ENCODE peak calls at places on chromosomes 16 and 17, in six cellular contexts. W is H1, O is OCI-LY7, P is hepatocyte, F is PC-3, L is H9. T is an unnamed sample.

GRCh38 chr17:4770632-4771031 is 1.1 kb upstream of the TM4SF5 start:
- DNase-seq in W (no peak), O (no peak), P (no peak), F (no peak), L (no peak), T (no peak)

GRCh38 chr17:6000426-6000825 is 69.8 kb upstream of the WSCD1 start:
- DNase-seq in W (no peak), O (no peak), P (no peak), F (no peak), L (no peak), T (no peak)

GRCh38 chr16:1941924-1942809 is 832 bp downstream of the MSRB1 start:
- DNase-seq in W (no peak), O (peak; percentile 34), P (no peak), F (peak; percentile 52), L (peak; percentile 29), T (no peak)

GRCh38 chr17:68731465-68731864 is 130.3 kb upstream of the FAM20A start:
- DNase-seq in W (no peak), O (no peak), P (no peak), F (no peak), L (no peak), T (no peak)

GRCh38 chr17:61150686-61151299 is 248.8 kb upstream of the TBX2 start:
- DNase-seq in W (no peak), O (no peak), P (no peak), F (no peak), L (no peak), T (no peak)

GRCh38 chr17:28957992-28958355 is 6.7 kb upstream of the PHF12 start:
- DNase-seq in W (no peak), O (no peak), P (no peak), F (no peak), L (no peak), T (no peak)

GRCh38 chr17:35345926-35346771 is 27.3 kb downstream of the SLFN11 start:
- DNase-seq in W (no peak), O (no peak), P (peak; percentile 23), F (no peak), L (peak; percentile 75), T (peak; percentile 38)

GRCh38 chr16:26598989-26599785 is 467.5 kb upstream of the C16orf82 start:
- DNase-seq in W (peak; percentile 17), O (no peak), P (no peak), F (no peak), L (no peak), T (peak; percentile 22)

GRCh38 chr16:4133897-4134372 is 17.7 kb upstream of the ADCY9 start:
- DNase-seq in W (no peak), O (no peak), P (no peak), F (no peak), L (peak; percentile 69), T (peak; percentile 42)

GRCh38 chr17:77420804-77421634 is 280.2 kb downstream of the SEC14L1 start:
- DNase-seq in W (no peak), O (peak; percentile 77), P (peak; percentile 74), F (no peak), L (peak; percentile 91), T (peak; percentile 63)

GRCh38 chr16:14669776-14670175 is 24.3 kb downstream of the PLA2G10 start:
- DNase-seq in W (no peak), O (no peak), P (no peak), F (peak; percentile 39), L (peak; percentile 30), T (no peak)

GRCh38 chr17:18247613-18248001 is 10.9 kb downstream of the FLII start:
- DNase-seq in W (no peak), O (no peak), P (no peak), F (no peak), L (no peak), T (no peak)

GRCh38 chr16:4038448-4038847 is 77.8 kb downstream of the ADCY9 start:
- DNase-seq in W (no peak), O (no peak), P (no peak), F (no peak), L (no peak), T (no peak)

GRCh38 chr17:76026714-76027158 is 370 bp downstream of the EVPL start:
- DNase-seq in W (no peak), O (no peak), P (no peak), F (peak; percentile 27), L (peak; percentile 46), T (no peak)

GRCh38 chr17:39208893-39209292 is 8.8 kb downstream of the RPL19 start:
- DNase-seq in W (no peak), O (peak; percentile 98), P (no peak), F (no peak), L (no peak), T (peak; percentile 67)

GRCh38 chr16:19137201-19137601 is 23.4 kb downstream of the ITPRIPL2 start:
- DNase-seq in W (no peak), O (no peak), P (no peak), F (peak; percentile 82), L (no peak), T (no peak)

GRCh38 chr17:62791235-62792121 is 16.6 kb downstream of the MARCHF10 start:
- DNase-seq in W (no peak), O (no peak), P (no peak), F (peak; percentile 69), L (no peak), T (no peak)

GRCh38 chr17:43528319-43528987 is 17.7 kb downstream of the ETV4 start:
- DNase-seq in W (no peak), O (no peak), P (no peak), F (no peak), L (no peak), T (no peak)

GRCh38 chr17:14793237-14793636 is 471.9 kb downstream of the PMP22 start:
- DNase-seq in W (no peak), O (no peak), P (no peak), F (no peak), L (no peak), T (no peak)

GRCh38 chr17:62062313-62062712 is 2.8 kb downstream of the MED13 start:
- DNase-seq in W (no peak), O (no peak), P (no peak), F (peak; percentile 6), L (no peak), T (no peak)

GRCh38 chr17:29933379-29933778 is 3.4 kb upstream of the SSH2 start:
- DNase-seq in W (no peak), O (no peak), P (peak; percentile 23), F (peak; percentile 39), L (peak; percentile 40), T (peak; percentile 50)

GRCh38 chr16:58393138-58393504 is 850 bp downstream of the GINS3 start:
- DNase-seq in W (no peak), O (peak; percentile 27), P (no peak), F (no peak), L (no peak), T (peak; percentile 23)

GRCh38 chr17:12627177-12627629 is 38.5 kb upstream of the MYOCD start:
- DNase-seq in W (no peak), O (no peak), P (peak; percentile 77), F (peak; percentile 12), L (no peak), T (no peak)

GRCh38 chr17:30244853-30245385 is 9.4 kb upstream of the SLC6A4 start:
- DNase-seq in W (no peak), O (no peak), P (no peak), F (peak; percentile 50), L (no peak), T (no peak)

GRCh38 chr17:14214271-14214670 is 22.4 kb downstream of the CDRT15 start:
- DNase-seq in W (no peak), O (no peak), P (no peak), F (peak; percentile 59), L (no peak), T (no peak)

GRCh38 chr17:1555618-1556471 is 6.7 kb downstream of the PITPNA start:
- DNase-seq in W (no peak), O (peak; percentile 42), P (no peak), F (no peak), L (no peak), T (no peak)
- H3K4me2 ChIP-seq in W (no peak overlapping the region), O (peak overlapping the region; percentile 40), P (no peak overlapping the region), F (no peak overlapping the region), L (no peak overlapping the region), T (no peak overlapping the region)

DNA sequence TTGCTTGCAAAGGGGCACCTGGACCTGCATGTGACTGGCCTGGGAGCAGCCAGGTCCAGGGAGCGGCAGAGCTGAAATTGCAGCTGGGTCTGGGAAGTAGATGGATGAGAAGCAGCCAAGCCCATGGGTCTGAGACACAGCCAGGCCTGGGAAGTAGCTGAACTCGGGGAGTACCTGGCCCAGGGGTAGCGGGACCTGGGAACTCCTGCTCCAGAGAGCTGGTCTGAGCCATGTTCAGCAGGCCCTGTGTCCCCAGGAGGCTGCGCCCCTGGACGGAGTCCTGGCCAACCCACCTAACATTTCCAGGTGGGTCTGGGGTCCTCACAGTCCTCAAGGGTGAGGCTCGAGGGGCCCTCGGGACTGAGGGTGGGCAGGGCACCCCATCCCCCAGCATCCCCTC is 2.9 kb downstream of the MSLN start:
- DNase-seq in W (no peak), O (no peak), P (no peak), F (no peak), L (no peak), T (no peak)
- H3K79me2 ChIP-seq in W (no peaks in the 10 kb centered on the region), O (no peaks in the 10 kb centered on the region), P (no peaks in the 10 kb centered on the region), F (no peaks in the 10 kb centered on the region), L (no peaks in the 10 kb centered on the region), T (no peaks in the 10 kb centered on the region)

DNA sequence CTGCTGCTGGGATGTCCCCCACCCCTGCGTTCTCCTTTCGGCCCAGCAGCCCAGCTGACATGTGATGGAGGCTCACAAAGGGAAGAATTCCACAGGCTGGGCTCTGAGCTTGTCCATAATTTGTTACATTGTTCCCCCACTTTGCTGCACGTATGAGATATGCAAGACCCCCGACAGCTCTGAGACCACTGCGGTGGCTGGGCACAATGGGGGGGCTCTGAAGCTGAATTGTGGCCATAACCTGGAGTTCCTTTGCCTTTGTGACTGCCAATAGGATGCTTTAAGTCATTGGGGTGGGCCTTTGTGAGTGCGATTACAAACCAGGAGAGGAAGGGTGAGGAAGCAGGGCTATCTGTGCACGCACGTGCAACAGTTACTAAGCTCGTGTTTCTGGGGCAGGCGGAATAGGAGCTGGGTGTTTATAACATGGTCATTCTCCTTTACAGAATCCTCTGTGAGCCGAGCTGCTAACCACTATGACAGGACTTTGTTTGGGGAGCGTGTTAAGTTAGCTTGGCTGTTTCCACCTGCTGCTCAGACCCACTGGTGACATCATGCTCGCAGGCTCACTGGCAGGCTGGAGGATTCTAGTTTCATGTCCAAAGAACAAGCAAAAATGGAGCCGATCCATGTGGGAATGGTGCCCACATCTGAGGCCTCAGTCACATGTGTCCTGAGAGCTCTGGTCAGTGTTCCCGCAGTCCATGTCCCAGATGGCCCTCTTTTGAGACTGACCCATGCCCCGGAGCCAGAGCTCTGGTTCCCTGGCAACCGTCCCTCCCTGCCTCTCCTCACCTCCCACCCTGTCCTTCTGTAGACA is 208.3 kb upstream of the SALL1 start:
- DNase-seq in W (peak; percentile 59), O (no peak), P (no peak), F (no peak), L (peak; percentile 43), T (peak; percentile 90)
- H3K27ac ChIP-seq in W (peak overlapping the region; percentile 70), O (no peak overlapping the region), P (no peak overlapping the region), F (no peak overlapping the region), L (no peak overlapping the region), T (peak overlapping the region; percentile 98)

DNA sequence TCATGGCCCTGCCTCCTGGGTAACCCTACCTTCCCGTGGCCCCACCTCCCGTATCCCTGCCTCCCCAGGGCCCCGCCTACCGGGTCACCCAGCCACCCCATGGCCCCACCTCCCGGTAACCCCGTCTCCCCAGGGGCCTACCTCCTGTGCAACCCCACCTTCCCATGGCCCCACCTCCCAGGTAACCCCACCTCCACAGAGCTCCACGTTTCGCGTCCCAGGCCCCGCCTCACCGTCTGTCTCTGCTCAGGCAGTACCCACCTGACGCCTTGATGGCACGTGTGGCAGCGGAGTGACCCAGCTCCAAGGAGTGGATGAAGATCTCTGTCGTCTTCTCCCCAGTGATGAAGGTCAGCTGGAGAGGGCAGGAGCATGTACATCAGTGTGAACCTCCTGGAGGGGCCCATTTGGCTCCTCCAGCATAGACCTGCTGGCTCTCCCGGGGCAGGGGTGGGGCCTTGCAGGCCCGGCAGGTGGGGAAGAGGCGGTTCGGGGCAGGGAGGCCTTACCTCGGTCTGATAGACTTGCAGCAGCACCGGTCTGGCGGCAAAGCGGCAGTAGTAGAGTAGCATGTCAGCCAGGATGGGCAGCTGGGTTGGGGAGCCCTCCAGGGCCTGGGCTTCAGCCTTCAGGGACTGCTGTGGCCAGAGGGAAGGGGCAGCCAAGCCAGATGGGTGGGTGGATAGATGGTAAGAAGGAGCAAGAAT is 18.6 kb upstream of the PIK3R6 start:
- DNase-seq in W (no peak), O (no peak), P (no peak), F (no peak), L (peak; percentile 84), T (no peak)
- H3K4me2 ChIP-seq in W (no peak overlapping the region), O (no peak overlapping the region), P (no peak overlapping the region), F (no peak overlapping the region), L (no peak overlapping the region), T (no peak overlapping the region)